ENCODE peak calls at places on chromosome 10, in four cellular contexts. One of them, this sample, is unnamed.

GRCh38 chr10:18658301-18658991 is 785 bp upstream of the ARL5B start:
- DNase-seq in upper lobe of right lung: no peak
- DNase-seq in ovary: peak; percentile 52
- DNase-seq in fibroblast of lung: peak; percentile 62
- DNase-seq in this sample: no peak

GRCh38 chr10:33612551-33612950 is 278.1 kb upstream of the NRP1 start:
- DNase-seq in upper lobe of right lung: no peak
- DNase-seq in ovary: no peak
- DNase-seq in fibroblast of lung: peak; percentile 79
- DNase-seq in this sample: no peak

GRCh38 chr10:72276013-72276387 is 2.3 kb downstream of the DDIT4 start:
- DNase-seq in upper lobe of right lung: no peak
- DNase-seq in ovary: peak; percentile 54
- DNase-seq in fibroblast of lung: peak; percentile 39
- DNase-seq in this sample: peak; percentile 85

GRCh38 chr10:5043716-5044115 is 40.1 kb upstream of the AKR1C2 start:
- DNase-seq in upper lobe of right lung: peak; percentile 88
- DNase-seq in ovary: no peak
- DNase-seq in fibroblast of lung: peak; percentile 15
- DNase-seq in this sample: peak; percentile 81

GRCh38 chr10:12947741-12948140 is 53.8 kb downstream of the CCDC3 start:
- DNase-seq in upper lobe of right lung: no peak
- DNase-seq in ovary: no peak
- DNase-seq in fibroblast of lung: no peak
- DNase-seq in this sample: no peak

GRCh38 chr10:63666836-63667383 is 145.7 kb downstream of the REEP3 start:
- DNase-seq in upper lobe of right lung: no peak
- DNase-seq in ovary: no peak
- DNase-seq in fibroblast of lung: peak; percentile 99
- DNase-seq in this sample: no peak

GRCh38 chr10:1240341-1240775 is 184.2 kb downstream of the WDR37 start:
- DNase-seq in upper lobe of right lung: no peak
- DNase-seq in ovary: no peak
- DNase-seq in fibroblast of lung: no peak
- DNase-seq in this sample: peak; percentile 68

GRCh38 chr10:102396751-102397151 is 1.2 kb downstream of the NFKB2 start:
- DNase-seq in upper lobe of right lung: peak; percentile 59
- DNase-seq in ovary: no peak
- DNase-seq in fibroblast of lung: no peak
- DNase-seq in this sample: no peak

GRCh38 chr10:33291053-33291592 is 43.3 kb downstream of the NRP1 start:
- DNase-seq in upper lobe of right lung: no peak
- DNase-seq in ovary: no peak
- DNase-seq in fibroblast of lung: peak; percentile 82
- DNase-seq in this sample: no peak

GRCh38 chr10:62047240-62047897 is 145.9 kb downstream of the ARID5B start:
- DNase-seq in upper lobe of right lung: no peak
- DNase-seq in ovary: no peak
- DNase-seq in fibroblast of lung: no peak
- DNase-seq in this sample: no peak

GRCh38 chr10:3478632-3479240 is 306.2 kb upstream of the PITRM1 start:
- DNase-seq in upper lobe of right lung: no peak
- DNase-seq in ovary: no peak
- DNase-seq in fibroblast of lung: no peak
- DNase-seq in this sample: no peak

GRCh38 chr10:5921746-5922145 is 31.7 kb downstream of the FBH1 start:
- DNase-seq in upper lobe of right lung: no peak
- DNase-seq in ovary: no peak
- DNase-seq in fibroblast of lung: no peak
- DNase-seq in this sample: no peak

GRCh38 chr10:46536781-46537180 is 19.7 kb downstream of the GPRIN2 start:
- DNase-seq in upper lobe of right lung: peak; percentile 60
- DNase-seq in ovary: peak; percentile 4
- DNase-seq in fibroblast of lung: no peak
- DNase-seq in this sample: peak; percentile 57
- H3K4me3 ChIP-seq in upper lobe of right lung: no peak overlapping the region
- H3K4me3 ChIP-seq in ovary: no peak overlapping the region
- H3K4me3 ChIP-seq in fibroblast of lung: no peak overlapping the region
- H3K4me3 ChIP-seq in this sample: no peak overlapping the region

GRCh38 chr10:119518936-119519335 is 23.6 kb downstream of the RGS10 start:
- DNase-seq in upper lobe of right lung: no peak
- DNase-seq in ovary: no peak
- DNase-seq in fibroblast of lung: no peak
- DNase-seq in this sample: no peak

GRCh38 chr10:119523916-119524719 is 18.4 kb downstream of the RGS10 start:
- DNase-seq in upper lobe of right lung: no peak
- DNase-seq in ovary: no peak
- DNase-seq in fibroblast of lung: no peak
- DNase-seq in this sample: no peak

GRCh38 chr10:119522747-119523426 is 19.6 kb downstream of the RGS10 start:
- DNase-seq in upper lobe of right lung: no peak
- DNase-seq in ovary: no peak
- DNase-seq in fibroblast of lung: no peak
- DNase-seq in this sample: no peak

GRCh38 chr10:119520283-119520682 is 22.2 kb downstream of the RGS10 start:
- DNase-seq in upper lobe of right lung: no peak
- DNase-seq in ovary: no peak
- DNase-seq in fibroblast of lung: no peak
- DNase-seq in this sample: no peak

DNA sequence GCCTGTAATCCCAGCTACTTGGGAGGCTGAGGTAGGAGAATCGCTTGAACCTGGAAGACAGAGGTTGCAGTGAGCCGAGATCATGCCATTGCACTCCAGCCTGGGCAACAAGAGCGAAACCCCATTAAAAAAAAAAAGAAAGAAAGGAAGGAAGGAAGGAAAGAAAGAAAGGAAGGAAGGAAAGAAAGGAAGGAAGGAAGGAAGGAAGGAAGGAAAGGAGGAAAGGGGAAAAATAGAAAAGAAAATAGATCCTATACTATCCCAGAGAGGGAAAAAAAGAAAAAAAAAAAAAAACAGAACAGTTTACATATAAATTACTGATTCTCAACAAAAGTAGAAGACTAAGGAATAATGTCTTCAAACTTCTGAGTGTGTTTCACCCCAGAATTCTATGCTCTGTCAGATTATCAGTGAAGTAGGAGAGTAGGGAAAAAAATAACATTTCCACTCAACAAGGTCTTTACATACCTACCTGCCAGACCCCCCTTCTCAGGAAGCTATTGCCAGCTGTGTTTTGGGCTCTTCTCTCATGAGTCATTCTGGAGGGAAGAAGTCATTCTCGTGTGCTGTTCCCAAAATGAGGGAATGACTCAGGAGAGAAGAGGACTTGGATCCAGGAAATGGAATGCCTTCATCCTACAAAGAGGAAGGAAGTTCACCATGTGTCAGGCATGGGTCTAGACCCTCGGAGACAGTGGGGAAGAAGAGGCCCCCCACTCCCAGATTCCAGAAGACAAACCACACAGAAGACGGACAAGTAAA is 20.9 kb downstream of the RGS10 start:
- DNase-seq in upper lobe of right lung: no peak
- DNase-seq in ovary: no peak
- DNase-seq in fibroblast of lung: peak; percentile 68
- DNase-seq in this sample: no peak
- H3K4me1 ChIP-seq in upper lobe of right lung: peaks cover 13% of the 10 kb centered on the region
- H3K4me1 ChIP-seq in ovary: peaks cover 2% of the 10 kb centered on the region
- H3K4me1 ChIP-seq in fibroblast of lung: peaks cover 12% of the 10 kb centered on the region
- H3K4me1 ChIP-seq in this sample: no peaks in the 10 kb centered on the region

GRCh38 chr10:76231258-76231934 is 800.0 kb downstream of the LRMDA start:
- DNase-seq in upper lobe of right lung: no peak
- DNase-seq in ovary: no peak
- DNase-seq in fibroblast of lung: no peak
- DNase-seq in this sample: no peak
- H3K4me3 ChIP-seq in upper lobe of right lung: no peak overlapping the region
- H3K4me3 ChIP-seq in ovary: no peak overlapping the region
- H3K4me3 ChIP-seq in fibroblast of lung: no peak overlapping the region
- H3K4me3 ChIP-seq in this sample: no peak overlapping the region

GRCh38 chr10:78435484-78436222 is 402.0 kb downstream of the RPS24 start:
- DNase-seq in upper lobe of right lung: no peak
- DNase-seq in ovary: no peak
- DNase-seq in fibroblast of lung: peak; percentile 33
- DNase-seq in this sample: no peak

GRCh38 chr10:78433722-78434535 is 400.3 kb downstream of the RPS24 start:
- DNase-seq in upper lobe of right lung: no peak
- DNase-seq in ovary: no peak
- DNase-seq in fibroblast of lung: no peak
- DNase-seq in this sample: no peak

GRCh38 chr10:78436223-78436575 is 402.5 kb downstream of the RPS24 start:
- DNase-seq in upper lobe of right lung: no peak
- DNase-seq in ovary: no peak
- DNase-seq in fibroblast of lung: no peak
- DNase-seq in this sample: no peak

GRCh38 chr10:78433063-78433717 is 399.5 kb downstream of the RPS24 start:
- DNase-seq in upper lobe of right lung: no peak
- DNase-seq in ovary: no peak
- DNase-seq in fibroblast of lung: no peak
- DNase-seq in this sample: no peak

GRCh38 chr10:78434886-78435285 is 401.2 kb downstream of the RPS24 start:
- DNase-seq in upper lobe of right lung: no peak
- DNase-seq in ovary: no peak
- DNase-seq in fibroblast of lung: no peak
- DNase-seq in this sample: no peak
- H3K4me1 ChIP-seq in upper lobe of right lung: no peaks in the 10 kb centered on the region
- H3K4me1 ChIP-seq in ovary: no peaks in the 10 kb centered on the region
- H3K4me1 ChIP-seq in fibroblast of lung: no peaks in the 10 kb centered on the region
- H3K4me1 ChIP-seq in this sample: no peaks in the 10 kb centered on the region

DNA sequence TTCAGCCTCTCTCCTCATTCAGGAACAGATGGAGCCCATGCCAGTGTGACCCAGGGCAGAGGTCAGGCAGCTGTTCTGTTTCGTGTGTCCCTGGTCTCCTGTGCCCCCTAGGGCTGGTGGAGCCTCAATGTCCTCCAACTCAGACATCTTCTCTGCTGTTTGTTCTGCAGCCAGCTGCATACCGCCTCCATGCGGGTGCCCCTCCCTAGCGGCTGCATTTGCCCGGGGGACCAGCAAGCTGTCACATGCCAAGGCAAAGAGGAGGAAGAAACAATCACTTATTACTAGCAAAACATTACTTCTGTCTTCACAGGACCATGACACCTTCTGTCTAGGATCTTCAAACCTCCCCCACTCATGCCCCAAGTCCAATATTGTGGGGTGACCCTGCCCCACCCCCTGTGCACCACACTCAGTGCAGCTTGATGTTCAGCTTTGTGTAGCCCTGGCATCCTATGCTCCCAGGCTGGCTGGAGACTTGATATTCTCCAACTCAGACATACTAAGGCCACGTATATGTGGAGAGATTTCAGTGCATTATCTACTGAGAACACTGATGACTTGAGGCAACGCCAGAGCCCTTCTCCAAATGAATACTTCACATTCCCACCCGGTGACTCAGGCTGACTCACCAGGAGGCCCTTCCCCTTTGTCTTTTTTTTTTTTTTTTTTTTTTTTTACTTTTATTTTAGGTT is 188.9 kb downstream of the SKIDA1 start:
- DNase-seq in upper lobe of right lung: no peak
- DNase-seq in ovary: peak; percentile 62
- DNase-seq in fibroblast of lung: peak; percentile 96
- DNase-seq in this sample: peak; percentile 78
- H3K4me3 ChIP-seq in upper lobe of right lung: no peak overlapping the region
- H3K4me3 ChIP-seq in ovary: no peak overlapping the region
- H3K4me3 ChIP-seq in fibroblast of lung: no peak overlapping the region
- H3K4me3 ChIP-seq in this sample: no peak overlapping the region

GRCh38 chr10:50384839-50385238 is 133.5 kb upstream of the ASAH2 start:
- DNase-seq in upper lobe of right lung: no peak
- DNase-seq in ovary: no peak
- DNase-seq in fibroblast of lung: no peak
- DNase-seq in this sample: no peak

GRCh38 chr10:50387736-50388081 is 136.4 kb upstream of the ASAH2 start:
- DNase-seq in upper lobe of right lung: no peak
- DNase-seq in ovary: no peak
- DNase-seq in fibroblast of lung: no peak
- DNase-seq in this sample: no peak

GRCh38 chr10:50388181-50388580 is 136.9 kb upstream of the ASAH2 start:
- DNase-seq in upper lobe of right lung: no peak
- DNase-seq in ovary: no peak
- DNase-seq in fibroblast of lung: no peak
- DNase-seq in this sample: no peak

GRCh38 chr10:50385610-50386009 is 134.3 kb upstream of the ASAH2 start:
- DNase-seq in upper lobe of right lung: no peak
- DNase-seq in ovary: no peak
- DNase-seq in fibroblast of lung: peak; percentile 58
- DNase-seq in this sample: peak; percentile 53

GRCh38 chr10:50386992-50387735 is 135.8 kb upstream of the ASAH2 start:
- DNase-seq in upper lobe of right lung: no peak
- DNase-seq in ovary: no peak
- DNase-seq in fibroblast of lung: no peak
- DNase-seq in this sample: no peak
- H3K4me1 ChIP-seq in upper lobe of right lung: peaks cover 26% of the 10 kb centered on the region
- H3K4me1 ChIP-seq in ovary: no peaks in the 10 kb centered on the region
- H3K4me1 ChIP-seq in fibroblast of lung: no peaks in the 10 kb centered on the region
- H3K4me1 ChIP-seq in this sample: peaks cover 4% of the 10 kb centered on the region

GRCh38 chr10:132408367-132408781 is 11.4 kb downstream of the PWWP2B start:
- DNase-seq in upper lobe of right lung: peak; percentile 85
- DNase-seq in ovary: peak; percentile 60
- DNase-seq in fibroblast of lung: no peak
- DNase-seq in this sample: peak; percentile 84
- H3K4me3 ChIP-seq in upper lobe of right lung: peak overlapping the region; percentile 30
- H3K4me3 ChIP-seq in ovary: peak overlapping the region; percentile 9
- H3K4me3 ChIP-seq in fibroblast of lung: no peak overlapping the region
- H3K4me3 ChIP-seq in this sample: peak overlapping the region; percentile 47

GRCh38 chr10:34713875-34714274 is 101.2 kb downstream of the PARD3 start:
- DNase-seq in upper lobe of right lung: no peak
- DNase-seq in ovary: no peak
- DNase-seq in fibroblast of lung: no peak
- DNase-seq in this sample: no peak
- H3K4me1 ChIP-seq in upper lobe of right lung: peaks cover 32% of the 10 kb centered on the region
- H3K4me1 ChIP-seq in ovary: peaks cover 33% of the 10 kb centered on the region
- H3K4me1 ChIP-seq in fibroblast of lung: peaks cover 4% of the 10 kb centered on the region
- H3K4me1 ChIP-seq in this sample: peaks cover 17% of the 10 kb centered on the region